ENCODE peak calls at places on chromosome 9, in six cellular contexts. One of them, this sample, is unnamed.
A peak's percentile ranks its signal among the peaks of the same experiment; 100 is the strongest.

GRCh38 chr9:136107953-136108647 is 10.6 kb downstream of the TMEM250 start:
- DNase-seq in tibial nerve: no peak
- DNase-seq in pons: no peak
- DNase-seq in GM18507: no peak
- DNase-seq in activated CD4-positive, CD25-positive, alpha-beta regulatory T cell: no peak
- DNase-seq in NCI-H146: peak; percentile 32
- DNase-seq in this sample: peak; percentile 76

GRCh38 chr9:120928720-120929389 is 2.3 kb upstream of the TRAF1 start:
- DNase-seq in GM18507: no peak
- DNase-seq in activated CD4-positive, CD25-positive, alpha-beta regulatory T cell: peak; percentile 43
- DNase-seq in tibial nerve: peak; percentile 59
- DNase-seq in pons: peak; percentile 48
- DNase-seq in NCI-H146: peak; percentile 53
- DNase-seq in this sample: peak; percentile 71

GRCh38 chr9:130423272-130423671 is 21.5 kb upstream of the ASS1 start:
- DNase-seq in GM18507: no peak
- DNase-seq in tibial nerve: no peak
- DNase-seq in activated CD4-positive, CD25-positive, alpha-beta regulatory T cell: no peak
- DNase-seq in NCI-H146: no peak
- DNase-seq in pons: peak; percentile 4
- DNase-seq in this sample: no peak

GRCh38 chr9:91159664-91160121 is 202.0 kb downstream of the AUH start:
- DNase-seq in pons: no peak
- DNase-seq in NCI-H146: no peak
- DNase-seq in tibial nerve: peak; percentile 52
- DNase-seq in GM18507: no peak
- DNase-seq in activated CD4-positive, CD25-positive, alpha-beta regulatory T cell: no peak
- DNase-seq in this sample: no peak

GRCh38 chr9:128927731-128928411 is 7.1 kb downstream of the PHYHD1 start:
- DNase-seq in activated CD4-positive, CD25-positive, alpha-beta regulatory T cell: peak; percentile 17
- DNase-seq in GM18507: peak; percentile 61
- DNase-seq in NCI-H146: peak; percentile 45
- DNase-seq in tibial nerve: no peak
- DNase-seq in pons: no peak
- DNase-seq in this sample: peak; percentile 60

GRCh38 chr9:82223442-82223841 is 234.9 kb downstream of the SPATA31D1 start:
- DNase-seq in GM18507: no peak
- DNase-seq in pons: no peak
- DNase-seq in activated CD4-positive, CD25-positive, alpha-beta regulatory T cell: no peak
- DNase-seq in tibial nerve: no peak
- DNase-seq in NCI-H146: no peak
- DNase-seq in this sample: no peak

GRCh38 chr9:98009926-98010325 is 26.8 kb downstream of the ANP32B start:
- DNase-seq in tibial nerve: no peak
- DNase-seq in pons: no peak
- DNase-seq in activated CD4-positive, CD25-positive, alpha-beta regulatory T cell: no peak
- DNase-seq in GM18507: no peak
- DNase-seq in NCI-H146: no peak
- DNase-seq in this sample: no peak

GRCh38 chr9:37618817-37619216 is 26.4 kb upstream of the TOMM5 start:
- DNase-seq in NCI-H146: no peak
- DNase-seq in GM18507: no peak
- DNase-seq in activated CD4-positive, CD25-positive, alpha-beta regulatory T cell: no peak
- DNase-seq in pons: no peak
- DNase-seq in tibial nerve: no peak
- DNase-seq in this sample: no peak

GRCh38 chr9:72598639-72599038 is 77.2 kb downstream of the TMC1 start:
- DNase-seq in activated CD4-positive, CD25-positive, alpha-beta regulatory T cell: no peak
- DNase-seq in pons: no peak
- DNase-seq in tibial nerve: no peak
- DNase-seq in GM18507: no peak
- DNase-seq in NCI-H146: no peak
- DNase-seq in this sample: no peak

GRCh38 chr9:116101516-116101915 is 52.1 kb upstream of the PAPPA start:
- DNase-seq in activated CD4-positive, CD25-positive, alpha-beta regulatory T cell: no peak
- DNase-seq in pons: no peak
- DNase-seq in GM18507: no peak
- DNase-seq in tibial nerve: no peak
- DNase-seq in NCI-H146: no peak
- DNase-seq in this sample: no peak

GRCh38 chr9:89442981-89443817 is 54.7 kb downstream of the SEMA4D start:
- DNase-seq in tibial nerve: no peak
- DNase-seq in GM18507: no peak
- DNase-seq in pons: no peak
- DNase-seq in NCI-H146: no peak
- DNase-seq in activated CD4-positive, CD25-positive, alpha-beta regulatory T cell: no peak
- DNase-seq in this sample: no peak

GRCh38 chr9:93673271-93673843 is 97.0 kb downstream of the PHF2 start:
- DNase-seq in NCI-H146: no peak
- DNase-seq in GM18507: no peak
- DNase-seq in pons: no peak
- DNase-seq in tibial nerve: no peak
- DNase-seq in activated CD4-positive, CD25-positive, alpha-beta regulatory T cell: no peak
- DNase-seq in this sample: no peak

GRCh38 chr9:129392093-129392541 is 214.1 kb upstream of the IER5L start:
- DNase-seq in activated CD4-positive, CD25-positive, alpha-beta regulatory T cell: no peak
- DNase-seq in pons: no peak
- DNase-seq in GM18507: no peak
- DNase-seq in tibial nerve: no peak
- DNase-seq in NCI-H146: no peak
- DNase-seq in this sample: no peak

GRCh38 chr9:92147030-92147853 is 32.0 kb upstream of the SPTLC1 start:
- DNase-seq in NCI-H146: peak; percentile 77
- DNase-seq in tibial nerve: no peak
- DNase-seq in activated CD4-positive, CD25-positive, alpha-beta regulatory T cell: no peak
- DNase-seq in pons: peak; percentile 9
- DNase-seq in GM18507: peak; percentile 26
- DNase-seq in this sample: peak; percentile 40

GRCh38 chr9:28166179-28166578 is 592.9 kb upstream of the C9orf72 start:
- DNase-seq in GM18507: no peak
- DNase-seq in activated CD4-positive, CD25-positive, alpha-beta regulatory T cell: no peak
- DNase-seq in pons: no peak
- DNase-seq in NCI-H146: no peak
- DNase-seq in tibial nerve: no peak
- DNase-seq in this sample: no peak

GRCh38 chr9:111926421-111926875 is 29.8 kb downstream of the UGCG start:
- DNase-seq in pons: peak; percentile 55
- DNase-seq in activated CD4-positive, CD25-positive, alpha-beta regulatory T cell: no peak
- DNase-seq in GM18507: peak; percentile 71
- DNase-seq in NCI-H146: no peak
- DNase-seq in tibial nerve: no peak
- DNase-seq in this sample: no peak

GRCh38 chr9:19741178-19741577 is 47.7 kb downstream of the SLC24A2 start:
- DNase-seq in pons: no peak
- DNase-seq in GM18507: no peak
- DNase-seq in tibial nerve: no peak
- DNase-seq in NCI-H146: no peak
- DNase-seq in activated CD4-positive, CD25-positive, alpha-beta regulatory T cell: no peak
- DNase-seq in this sample: no peak

GRCh38 chr9:89986190-89986589 is 381.4 kb downstream of the GADD45G start:
- DNase-seq in GM18507: no peak
- DNase-seq in activated CD4-positive, CD25-positive, alpha-beta regulatory T cell: no peak
- DNase-seq in tibial nerve: no peak
- DNase-seq in pons: no peak
- DNase-seq in NCI-H146: no peak
- DNase-seq in this sample: no peak

GRCh38 chr9:112175796-112176315 is 759 bp upstream of the SUSD1 start:
- DNase-seq in GM18507: no peak
- DNase-seq in tibial nerve: no peak
- DNase-seq in NCI-H146: no peak
- DNase-seq in activated CD4-positive, CD25-positive, alpha-beta regulatory T cell: no peak
- DNase-seq in pons: no peak
- DNase-seq in this sample: no peak

GRCh38 chr9:111003182-111003581 is 35.1 kb downstream of the LPAR1 start:
- DNase-seq in tibial nerve: no peak
- DNase-seq in GM18507: no peak
- DNase-seq in pons: no peak
- DNase-seq in NCI-H146: no peak
- DNase-seq in activated CD4-positive, CD25-positive, alpha-beta regulatory T cell: no peak
- DNase-seq in this sample: no peak

GRCh38 chr9:116450378-116451139 is 236.5 kb upstream of the TRIM32 start:
- DNase-seq in pons: no peak
- DNase-seq in GM18507: no peak
- DNase-seq in NCI-H146: no peak
- DNase-seq in activated CD4-positive, CD25-positive, alpha-beta regulatory T cell: no peak
- DNase-seq in tibial nerve: no peak
- DNase-seq in this sample: no peak

GRCh38 chr9:33448159-33448511 is 742 bp upstream of the AQP3 start:
- DNase-seq in activated CD4-positive, CD25-positive, alpha-beta regulatory T cell: no peak
- DNase-seq in NCI-H146: no peak
- DNase-seq in pons: no peak
- DNase-seq in tibial nerve: no peak
- DNase-seq in GM18507: no peak
- DNase-seq in this sample: no peak

GRCh38 chr9:76027426-76027825 is 137.0 kb downstream of the PCSK5 start:
- DNase-seq in pons: no peak
- DNase-seq in activated CD4-positive, CD25-positive, alpha-beta regulatory T cell: no peak
- DNase-seq in tibial nerve: no peak
- DNase-seq in GM18507: no peak
- DNase-seq in NCI-H146: no peak
- DNase-seq in this sample: no peak

GRCh38 chr9:87592554-87593394 is 95.1 kb downstream of the DAPK1 start:
- DNase-seq in activated CD4-positive, CD25-positive, alpha-beta regulatory T cell: no peak
- DNase-seq in GM18507: no peak
- DNase-seq in tibial nerve: no peak
- DNase-seq in NCI-H146: no peak
- DNase-seq in pons: no peak
- DNase-seq in this sample: no peak

GRCh38 chr9:76459691-76460635 is 981 bp downstream of the GCNT1 start:
- DNase-seq in pons: no peak
- DNase-seq in activated CD4-positive, CD25-positive, alpha-beta regulatory T cell: no peak
- DNase-seq in tibial nerve: no peak
- DNase-seq in GM18507: no peak
- DNase-seq in NCI-H146: peak; percentile 41
- DNase-seq in this sample: peak; percentile 28

GRCh38 chr9:14618851-14619250 is 74.4 kb downstream of the ZDHHC21 start:
- DNase-seq in GM18507: no peak
- DNase-seq in activated CD4-positive, CD25-positive, alpha-beta regulatory T cell: no peak
- DNase-seq in pons: no peak
- DNase-seq in NCI-H146: no peak
- DNase-seq in tibial nerve: no peak
- DNase-seq in this sample: no peak